ENCODE peak calls at places on chromosome X, in six cellular contexts. One of them, this sample, is unnamed.

GRCh38 chrX:110138557-110138956 is 135.6 kb downstream of the TMEM164 start:
- DNase-seq in H1: no peak
- DNase-seq in HepG2: no peak
- DNase-seq in WTC11: no peak
- DNase-seq in GM12878: no peak
- DNase-seq in K562: no peak
- DNase-seq in this sample: no peak

GRCh38 chrX:52574416-52575275 is 57.8 kb upstream of the XAGE1B start:
- DNase-seq in K562: peak
- DNase-seq in GM12878: peak
- DNase-seq in HepG2: peak
- DNase-seq in WTC11: peak
- DNase-seq in H1: no peak
- DNase-seq in this sample: peak

GRCh38 chrX:9340619-9341304 is 124.1 kb upstream of the TBL1X start:
- DNase-seq in HepG2: no peak
- DNase-seq in WTC11: no peak
- DNase-seq in H1: no peak
- DNase-seq in K562: no peak
- DNase-seq in GM12878: peak
- DNase-seq in this sample: peak

GRCh38 chrX:49187526-49187925 is 1.4 kb upstream of the PRICKLE3 start:
- DNase-seq in GM12878: no peak
- DNase-seq in HepG2: no peak
- DNase-seq in WTC11: no peak
- DNase-seq in K562: no peak
- DNase-seq in H1: no peak
- DNase-seq in this sample: peak

GRCh38 chrX:84469226-84469625 is 33.0 kb downstream of the HDX start:
- DNase-seq in H1: no peak
- DNase-seq in GM12878: no peak
- DNase-seq in WTC11: no peak
- DNase-seq in K562: no peak
- DNase-seq in HepG2: no peak
- DNase-seq in this sample: no peak

GRCh38 chrX:155094468-155095061 is 23.3 kb downstream of the BRCC3 start:
- DNase-seq in HepG2: peak
- DNase-seq in K562: peak
- DNase-seq in WTC11: no peak
- DNase-seq in H1: no peak
- DNase-seq in GM12878: no peak
- DNase-seq in this sample: peak

GRCh38 chrX:56802921-56803848 is 74.1 kb downstream of the NBDY start:
- DNase-seq in WTC11: peak
- DNase-seq in HepG2: peak
- DNase-seq in K562: peak
- DNase-seq in H1: peak
- DNase-seq in GM12878: peak
- DNase-seq in this sample: peak

GRCh38 chrX:53317365-53318069 is 36.1 kb upstream of the IQSEC2 start:
- DNase-seq in H1: peak
- DNase-seq in GM12878: no peak
- DNase-seq in WTC11: peak
- DNase-seq in K562: peak
- DNase-seq in HepG2: peak
- DNase-seq in this sample: peak

GRCh38 chrX:151902813-151903591 is 9.7 kb upstream of the MAGEA4 start:
- DNase-seq in WTC11: no peak
- DNase-seq in HepG2: peak
- DNase-seq in H1: no peak
- DNase-seq in K562: no peak
- DNase-seq in GM12878: no peak
- DNase-seq in this sample: no peak

GRCh38 chrX:153873282-153874090 is 12.5 kb downstream of the L1CAM start:
- DNase-seq in HepG2: no peak
- DNase-seq in WTC11: no peak
- DNase-seq in GM12878: no peak
- DNase-seq in H1: no peak
- DNase-seq in K562: no peak
- DNase-seq in this sample: no peak

GRCh38 chrX:53263597-53264094 is 17.7 kb downstream of the IQSEC2 start:
- DNase-seq in HepG2: no peak
- DNase-seq in WTC11: no peak
- DNase-seq in K562: peak
- DNase-seq in H1: no peak
- DNase-seq in GM12878: no peak
- DNase-seq in this sample: no peak

GRCh38 chrX:534804-535203 is 95.8 kb upstream of the SHOX start:
- DNase-seq in GM12878: no peak
- DNase-seq in K562: no peak
- DNase-seq in WTC11: no peak
- DNase-seq in HepG2: no peak
- DNase-seq in H1: no peak
- DNase-seq in this sample: no peak

GRCh38 chrX:537156-537555 is 93.4 kb upstream of the SHOX start:
- DNase-seq in WTC11: no peak
- DNase-seq in HepG2: no peak
- DNase-seq in H1: no peak
- DNase-seq in K562: no peak
- DNase-seq in GM12878: no peak
- DNase-seq in this sample: no peak

GRCh38 chrX:536616-537015 is 94.0 kb upstream of the SHOX start:
- DNase-seq in H1: no peak
- DNase-seq in K562: no peak
- DNase-seq in HepG2: no peak
- DNase-seq in GM12878: no peak
- DNase-seq in WTC11: no peak
- DNase-seq in this sample: no peak

GRCh38 chrX:542179-542578 is 88.4 kb upstream of the SHOX start:
- DNase-seq in K562: no peak
- DNase-seq in HepG2: no peak
- DNase-seq in WTC11: no peak
- DNase-seq in GM12878: no peak
- DNase-seq in H1: no peak
- DNase-seq in this sample: no peak

DNA sequence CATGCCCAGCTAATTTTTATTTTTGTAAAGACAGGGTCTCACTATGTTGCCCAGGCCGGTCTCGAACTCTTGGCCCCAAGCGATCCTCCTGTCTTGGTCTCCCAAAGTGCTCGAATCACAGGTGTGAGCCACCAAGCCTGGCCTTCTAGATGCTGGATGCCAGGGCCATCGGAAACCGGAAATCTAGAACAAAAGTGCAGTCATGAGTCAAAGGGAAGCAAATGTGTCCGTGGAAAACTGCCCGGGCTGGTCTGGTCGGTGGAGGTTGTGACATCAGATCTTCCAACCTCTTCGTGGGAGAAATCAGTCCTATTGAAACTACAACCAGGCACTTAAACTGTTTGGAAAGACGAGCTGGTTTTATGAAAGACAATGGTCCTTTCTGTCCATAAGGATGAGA is 92.3 kb upstream of the SHOX start:
- DNase-seq in WTC11: no peak
- DNase-seq in H1: no peak
- DNase-seq in GM12878: no peak
- DNase-seq in K562: no peak
- DNase-seq in HepG2: no peak
- DNase-seq in this sample: no peak
- TF ChIP-seq CREB1 in WTC11: no peak
- TF ChIP-seq CREB1 in H1: no peak
- TF ChIP-seq CREB1 in GM12878: no peak
- TF ChIP-seq CREB1 in K562: no peak
- TF ChIP-seq CREB1 in HepG2: no peak
- TF ChIP-seq CREB1 in this sample: no peak

DNA sequence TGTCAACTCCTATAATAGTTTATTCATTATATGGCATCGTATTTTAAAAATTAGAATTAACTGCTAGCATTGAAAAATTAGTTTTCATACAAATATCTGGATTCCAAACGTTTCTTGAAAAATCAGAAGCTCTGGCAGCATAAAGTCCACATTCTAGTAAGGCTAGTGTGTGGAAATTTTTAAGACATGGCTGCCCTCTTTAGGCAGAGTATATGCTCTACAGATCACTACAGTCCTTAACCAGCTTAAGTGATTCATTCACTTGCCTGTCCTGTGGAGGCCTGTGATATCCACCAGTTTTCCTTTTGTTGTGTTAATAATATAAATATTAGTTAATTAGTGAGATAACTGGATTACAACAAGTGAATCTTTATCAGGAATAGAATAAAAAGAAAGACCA is 287.2 kb downstream of the OPHN1 start:
- DNase-seq in GM12878: no peak
- DNase-seq in HepG2: peak
- DNase-seq in WTC11: no peak
- DNase-seq in K562: peak
- DNase-seq in H1: no peak
- DNase-seq in this sample: peak
- TF ChIP-seq CREB1 in GM12878: no peak
- TF ChIP-seq CREB1 in HepG2: no peak
- TF ChIP-seq CREB1 in WTC11: no peak
- TF ChIP-seq CREB1 in K562: no peak
- TF ChIP-seq CREB1 in H1: no peak
- TF ChIP-seq CREB1 in this sample: no peak

GRCh38 chrX:17040711-17041110 is 94.3 kb downstream of the REPS2 start:
- DNase-seq in GM12878: no peak
- DNase-seq in H1: no peak
- DNase-seq in K562: no peak
- DNase-seq in WTC11: no peak
- DNase-seq in HepG2: no peak
- DNase-seq in this sample: no peak

GRCh38 chrX:17042046-17042445 is 95.6 kb downstream of the REPS2 start:
- DNase-seq in HepG2: no peak
- DNase-seq in K562: no peak
- DNase-seq in H1: no peak
- DNase-seq in GM12878: no peak
- DNase-seq in WTC11: no peak
- DNase-seq in this sample: no peak

GRCh38 chrX:17038681-17039161 is 92.3 kb downstream of the REPS2 start:
- DNase-seq in H1: no peak
- DNase-seq in GM12878: no peak
- DNase-seq in HepG2: no peak
- DNase-seq in WTC11: no peak
- DNase-seq in K562: no peak
- DNase-seq in this sample: no peak

GRCh38 chrX:17038277-17038676 is 91.8 kb downstream of the REPS2 start:
- DNase-seq in WTC11: no peak
- DNase-seq in HepG2: no peak
- DNase-seq in K562: no peak
- DNase-seq in GM12878: no peak
- DNase-seq in H1: no peak
- DNase-seq in this sample: no peak

DNA sequence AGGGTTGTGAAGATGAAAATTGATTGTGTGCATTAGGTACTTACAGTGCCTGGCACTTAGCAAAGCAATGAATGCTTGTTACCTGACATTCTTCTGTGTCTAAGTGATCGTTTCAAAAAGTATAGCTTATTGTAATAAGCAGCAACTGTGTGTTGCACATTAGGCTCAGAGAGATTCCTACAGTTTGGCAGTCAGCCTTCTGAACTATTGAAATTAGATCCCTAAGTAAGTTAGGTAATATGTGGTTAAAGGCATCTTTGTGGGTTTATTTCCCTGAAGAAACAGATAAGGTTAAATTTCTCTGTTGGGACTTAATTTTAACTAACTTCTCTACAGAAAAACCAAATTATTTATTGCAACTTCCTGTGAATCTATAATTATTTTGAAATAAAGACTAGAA is 93.4 kb downstream of the REPS2 start:
- DNase-seq in K562: no peak
- DNase-seq in GM12878: no peak
- DNase-seq in WTC11: no peak
- DNase-seq in HepG2: no peak
- DNase-seq in H1: no peak
- DNase-seq in this sample: no peak
- TF ChIP-seq CREB1 in K562: no peak
- TF ChIP-seq CREB1 in GM12878: no peak
- TF ChIP-seq CREB1 in WTC11: no peak
- TF ChIP-seq CREB1 in HepG2: no peak
- TF ChIP-seq CREB1 in H1: no peak
- TF ChIP-seq CREB1 in this sample: no peak

GRCh38 chrX:20729421-20729820 is 462.7 kb upstream of the RPS6KA3 start:
- DNase-seq in WTC11: no peak
- DNase-seq in GM12878: no peak
- DNase-seq in K562: no peak
- DNase-seq in H1: no peak
- DNase-seq in HepG2: no peak
- DNase-seq in this sample: no peak
- TF ChIP-seq CREB1 in WTC11: no peak
- TF ChIP-seq CREB1 in GM12878: no peak
- TF ChIP-seq CREB1 in K562: no peak
- TF ChIP-seq CREB1 in H1: no peak
- TF ChIP-seq CREB1 in HepG2: no peak
- TF ChIP-seq CREB1 in this sample: no peak

GRCh38 chrX:18036394-18036793 is 175.3 kb upstream of the RAI2 start:
- DNase-seq in H1: no peak
- DNase-seq in GM12878: no peak
- DNase-seq in WTC11: no peak
- DNase-seq in K562: no peak
- DNase-seq in HepG2: no peak
- DNase-seq in this sample: no peak

GRCh38 chrX:18032486-18033221 is 171.6 kb upstream of the RAI2 start:
- DNase-seq in HepG2: no peak
- DNase-seq in K562: no peak
- DNase-seq in GM12878: no peak
- DNase-seq in WTC11: no peak
- DNase-seq in H1: no peak
- DNase-seq in this sample: no peak
- TF ChIP-seq CREB1 in HepG2: no peak
- TF ChIP-seq CREB1 in K562: no peak
- TF ChIP-seq CREB1 in GM12878: no peak
- TF ChIP-seq CREB1 in WTC11: no peak
- TF ChIP-seq CREB1 in H1: no peak
- TF ChIP-seq CREB1 in this sample: no peak

GRCh38 chrX:73826996-73827395 is 264.0 kb downstream of the CHIC1 start:
- DNase-seq in K562: no peak
- DNase-seq in H1: no peak
- DNase-seq in GM12878: no peak
- DNase-seq in WTC11: no peak
- DNase-seq in HepG2: no peak
- DNase-seq in this sample: no peak
- TF ChIP-seq CREB1 in K562: no peak
- TF ChIP-seq CREB1 in H1: no peak
- TF ChIP-seq CREB1 in GM12878: no peak
- TF ChIP-seq CREB1 in WTC11: no peak
- TF ChIP-seq CREB1 in HepG2: no peak
- TF ChIP-seq CREB1 in this sample: no peak

DNA sequence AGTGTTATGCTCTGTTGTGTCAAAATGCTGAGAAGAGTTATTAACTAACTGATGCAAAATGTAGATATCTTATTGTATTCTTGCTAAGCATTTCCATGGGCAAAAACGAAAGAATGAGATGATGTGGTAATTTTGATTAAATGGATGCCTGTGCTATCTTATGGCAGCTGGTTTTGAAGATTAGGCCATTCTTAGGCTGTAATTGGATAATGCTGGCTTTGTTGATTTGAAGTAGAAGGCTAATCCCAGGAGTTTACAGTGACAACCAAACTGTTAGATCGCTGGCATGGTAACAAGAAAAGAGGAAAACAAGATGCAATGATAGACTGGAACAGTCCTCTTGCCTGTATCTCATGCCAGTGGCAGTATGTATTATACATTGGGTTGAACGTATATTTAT is 74.1 kb upstream of the WDR44 start:
- DNase-seq in HepG2: no peak
- DNase-seq in K562: peak
- DNase-seq in GM12878: no peak
- DNase-seq in WTC11: no peak
- DNase-seq in H1: no peak
- DNase-seq in this sample: no peak
- TF ChIP-seq CREB1 in HepG2: no peak
- TF ChIP-seq CREB1 in K562: no peak
- TF ChIP-seq CREB1 in GM12878: no peak
- TF ChIP-seq CREB1 in WTC11: no peak
- TF ChIP-seq CREB1 in H1: no peak
- TF ChIP-seq CREB1 in this sample: no peak

This sample was measured in GM23338.